ENCODE peak calls at places on chromosomes 2 and 18, in six cellular contexts. Z is left ventricle myocardium inferior, R is spleen, L is thoracic aorta, J is stomach, B is A673. C is an unnamed sample.

GRCh38 chr2:73174244-73174643 is 28.1 kb upstream of the NOTO start:
- DNase-seq in Z (no peak), R (no peak), L (no peak), J (no peak), B (no peak), C (no peak)

GRCh38 chr2:108633379-108633778 is 85.9 kb upstream of the RANBP2 start:
- DNase-seq in Z (no peak), R (no peak), L (no peak), J (no peak), B (no peak), C (no peak)

GRCh38 chr2:68653034-68653433 is 9.7 kb downstream of the PROKR1 start:
- DNase-seq in Z (no peak), R (no peak), L (no peak), J (no peak), B (no peak), C (no peak)

GRCh38 chr2:43303889-43304288 is 77.5 kb upstream of the ZFP36L2 start:
- DNase-seq in Z (no peak), R (no peak), L (no peak), J (no peak), B (no peak), C (no peak)

GRCh38 chr2:171957061-171957460 is 34.8 kb downstream of the HAT1 start:
- DNase-seq in Z (no peak), R (no peak), L (no peak), J (no peak), B (peak; percentile 71), C (no peak)

GRCh38 chr18:61833387-61833786 is 59.4 kb downstream of the RNF152 start:
- DNase-seq in Z (no peak), R (no peak), L (no peak), J (no peak), B (peak; percentile 63), C (no peak)

GRCh38 chr2:135651717-135652116 is 89.9 kb upstream of the UBXN4 start:
- DNase-seq in Z (no peak), R (no peak), L (no peak), J (no peak), B (no peak), C (no peak)

GRCh38 chr18:49609416-49610284 is 47.8 kb downstream of the LIPG start:
- DNase-seq in Z (no peak), R (no peak), L (no peak), J (no peak), B (no peak), C (no peak)

GRCh38 chr18:77205769-77206168 is 43.9 kb upstream of the GALR1 start:
- DNase-seq in Z (no peak), R (no peak), L (no peak), J (no peak), B (no peak), C (no peak)

GRCh38 chr18:43341014-43341413 is 63.7 kb upstream of the SYT4 start:
- DNase-seq in Z (no peak), R (no peak), L (no peak), J (peak; percentile 28), B (no peak), C (no peak)

GRCh38 chr18:63313409-63313917 is 6.1 kb downstream of the BCL2 start:
- DNase-seq in Z (no peak), R (no peak), L (no peak), J (no peak), B (no peak), C (no peak)

GRCh38 chr18:63315879-63316278 is 3.7 kb downstream of the BCL2 start:
- DNase-seq in Z (no peak), R (no peak), L (no peak), J (no peak), B (no peak), C (no peak)

GRCh38 chr18:63314991-63315662 is 4.4 kb downstream of the BCL2 start:
- DNase-seq in Z (no peak), R (no peak), L (no peak), J (no peak), B (no peak), C (no peak)

GRCh38 chr18:63312731-63313408 is 6.7 kb downstream of the BCL2 start:
- DNase-seq in Z (no peak), R (no peak), L (no peak), J (no peak), B (no peak), C (no peak)

GRCh38 chr18:63314062-63314790 is 5.3 kb downstream of the BCL2 start:
- DNase-seq in Z (no peak), R (no peak), L (no peak), J (no peak), B (no peak), C (no peak)
- H3K36me3 ChIP-seq in Z (no peaks in the 10 kb centered on the region), R (no peaks in the 10 kb centered on the region), L (no peaks in the 10 kb centered on the region), J (no peaks in the 10 kb centered on the region), B (no peaks in the 10 kb centered on the region), C (no peaks in the 10 kb centered on the region)

GRCh38 chr2:212733273-212733672 is 194.7 kb upstream of the ERBB4 start:
- DNase-seq in Z (no peak), R (no peak), L (no peak), J (no peak), B (no peak), C (no peak)

GRCh38 chr2:212737773-212738172 is 199.2 kb upstream of the ERBB4 start:
- DNase-seq in Z (no peak), R (no peak), L (no peak), J (no peak), B (no peak), C (no peak)

GRCh38 chr2:212735648-212736047 is 197.0 kb upstream of the ERBB4 start:
- DNase-seq in Z (no peak), R (no peak), L (no peak), J (no peak), B (no peak), C (no peak)

GRCh38 chr2:212732860-212733259 is 194.3 kb upstream of the ERBB4 start:
- DNase-seq in Z (no peak), R (no peak), L (no peak), J (no peak), B (no peak), C (no peak)

DNA sequence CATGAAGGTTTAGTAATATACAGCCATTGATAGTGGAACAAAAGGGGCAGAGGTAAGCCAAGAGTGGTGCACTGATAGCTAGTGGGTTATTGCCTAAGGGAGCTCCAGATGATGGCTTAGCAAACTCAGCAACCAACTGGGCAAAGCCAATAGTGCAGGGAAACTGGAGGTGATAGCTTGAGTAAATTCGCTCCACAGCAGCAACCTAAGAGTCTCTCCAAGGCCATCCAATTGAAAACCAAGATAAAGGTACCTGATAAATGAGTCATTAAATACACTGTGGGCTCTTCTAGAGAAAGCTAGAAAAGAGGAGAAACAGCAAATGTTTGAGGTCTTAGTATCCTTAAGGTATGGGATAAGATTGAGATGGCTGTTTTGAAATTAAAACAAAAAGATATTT is 197.7 kb upstream of the ERBB4 start:
- DNase-seq in Z (no peak), R (no peak), L (no peak), J (no peak), B (no peak), C (no peak)
- TF ChIP-seq CTCF in Z (no peak), R (no peak), L (no peak), J (no peak), B (no peak), C (no peak)

DNA sequence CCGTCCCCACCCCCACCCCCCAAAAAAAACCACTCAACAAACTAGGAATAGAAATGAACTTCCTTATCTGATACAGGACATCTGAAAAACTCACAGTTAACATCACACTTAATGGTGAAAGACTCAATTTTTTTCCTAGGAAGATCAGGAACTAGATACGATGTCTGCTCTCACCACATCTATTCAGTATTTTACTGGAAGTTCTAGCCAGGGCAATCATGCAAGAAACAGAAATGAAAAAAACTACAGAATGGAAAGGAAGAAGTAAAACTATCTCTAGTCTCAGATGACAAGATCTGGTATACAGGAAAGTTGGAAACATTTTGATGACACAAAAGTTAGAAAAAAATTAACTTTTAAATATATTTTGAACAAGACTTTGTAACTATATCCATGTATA is 114.4 kb upstream of the FZD5 start:
- DNase-seq in Z (no peak), R (no peak), L (no peak), J (no peak), B (no peak), C (no peak)
- H3K4me1 ChIP-seq in Z (peaks cover 35% of the 10 kb centered on the region), R (no peaks in the 10 kb centered on the region), L (peaks cover 7% of the 10 kb centered on the region), J (no peaks in the 10 kb centered on the region), B (peaks cover 7% of the 10 kb centered on the region), C (peaks cover 16% of the 10 kb centered on the region)

GRCh38 chr2:241649927-241650326 is 12.4 kb downstream of the ATG4B start:
- DNase-seq in Z (no peak), R (no peak), L (no peak), J (no peak), B (no peak), C (no peak)
- H3K36me3 ChIP-seq in Z (peaks cover 41% of the 10 kb centered on the region), R (peaks cover 34% of the 10 kb centered on the region), L (peaks cover 18% of the 10 kb centered on the region), J (peaks cover 51% of the 10 kb centered on the region), B (peaks cover 31% of the 10 kb centered on the region), C (peaks cover 1% of the 10 kb centered on the region)

C was measured in mucosa of descending colon.